ENCODE peak calls at places on chromosomes 5 and 9, in six cellular contexts. M is CD8-positive, alpha-beta T cell; W is mammary epithelial cell; X is DND-41; H is kidney; J is pancreas. D is an unnamed sample.

GRCh38 chr5:35247645-35248034 is 17.4 kb upstream of the PRLR start:
- DNase-seq in M (no peak), W (peak), H (no peak), J (no peak), X (no peak), D (no peak)

GRCh38 chr9:110807956-110808598 is 139.5 kb downstream of the MUSK start:
- DNase-seq in M (no peak), X (no peak), W (no peak), J (no peak), H (no peak), D (no peak)

GRCh38 chr5:1169608-1170115 is 31.7 kb upstream of the SLC6A19 start:
- DNase-seq in J (no peak), M (no peak), X (no peak), W (no peak), H (peak), D (no peak)

GRCh38 chr5:154740483-154740882 is 14.7 kb upstream of the LARP1 start:
- DNase-seq in H (no peak), X (no peak), W (no peak), J (no peak), M (no peak), D (peak)

GRCh38 chr5:104062495-104063377 is 500.1 kb upstream of the NUDT12 start:
- DNase-seq in X (no peak), H (no peak), W (peak), J (no peak), M (no peak), D (no peak)

GRCh38 chr5:176189857-176190256 is 48.4 kb upstream of the SIMC1 start:
- DNase-seq in M (no peak), J (no peak), X (no peak), H (no peak), W (no peak), D (no peak)

GRCh38 chr5:72408602-72409001 is 88.4 kb downstream of the PTCD2 start:
- DNase-seq in J (no peak), H (no peak), W (no peak), M (no peak), X (no peak), D (no peak)

GRCh38 chr5:135454946-135455345 is 2.8 kb upstream of the TIFAB start:
- DNase-seq in M (no peak), J (no peak), H (peak), W (no peak), X (no peak), D (no peak)

GRCh38 chr9:72788966-72789365 is 163.9 kb downstream of the ALDH1A1 start:
- DNase-seq in M (no peak), J (no peak), H (no peak), W (no peak), X (no peak), D (no peak)

GRCh38 chr9:76092572-76092971 is 202.1 kb downstream of the PCSK5 start:
- DNase-seq in X (no peak), J (no peak), M (no peak), H (no peak), W (no peak), D (no peak)

GRCh38 chr9:99433555-99433954 is 211.5 kb downstream of the SEC61B start:
- DNase-seq in X (peak), H (peak), M (peak), W (peak), J (no peak), D (no peak)

GRCh38 chr9:34145165-34145564 is 18.7 kb upstream of the DCAF12 start:
- DNase-seq in H (no peak), J (no peak), M (no peak), W (no peak), X (no peak), D (no peak)

GRCh38 chr9:123866497-123866896 is 63.4 kb downstream of the DENND1A start:
- DNase-seq in M (no peak), W (no peak), H (no peak), J (no peak), X (no peak), D (no peak)

GRCh38 chr5:137344723-137345322 is 154.3 kb downstream of the SPOCK1 start:
- DNase-seq in M (no peak), W (peak), X (peak), J (no peak), H (no peak), D (peak)

GRCh38 chr5:131545856-131546255 is 89.2 kb downstream of the RAPGEF6 start:
- DNase-seq in W (peak), H (no peak), J (no peak), X (no peak), M (no peak), D (no peak)

GRCh38 chr9:75108571-75108970 is 20.3 kb downstream of the OSTF1 start:
- DNase-seq in W (no peak), M (no peak), H (peak), J (no peak), X (no peak), D (no peak)

GRCh38 chr5:6373081-6373846 is 5.1 kb downstream of the MED10 start:
- DNase-seq in W (no peak), J (no peak), M (no peak), X (no peak), H (no peak), D (no peak)

GRCh38 chr5:1056611-1057484 is 48.2 kb downstream of the NKD2 start:
- DNase-seq in M (no peak), J (no peak), H (peak), W (no peak), X (no peak), D (no peak)

GRCh38 chr5:171842006-171842776 is 56.6 kb downstream of the SMIM23 start:
- DNase-seq in M (no peak), W (no peak), H (no peak), X (no peak), J (no peak), D (no peak)

GRCh38 chr9:1231998-1232919 is 182.1 kb downstream of the DMRT2 start:
- DNase-seq in W (peak), M (no peak), X (no peak), H (peak), J (no peak), D (peak)

GRCh38 chr5:88722546-88722945 is 160.4 kb downstream of the MEF2C start:
- DNase-seq in H (no peak), M (no peak), J (no peak), X (no peak), W (no peak), D (no peak)

GRCh38 chr9:108272350-108272899 is 583.4 kb downstream of the ACTL7B start:
- DNase-seq in W (peak), J (peak), M (no peak), X (no peak), H (peak), D (peak)

GRCh38 chr5:173287086-173287485 is 41.1 kb downstream of the STC2 start:
- DNase-seq in H (peak), M (no peak), W (no peak), J (no peak), X (no peak), D (no peak)

GRCh38 chr5:23330726-23331125 is 176.7 kb upstream of the PRDM9 start:
- DNase-seq in W (peak), M (no peak), X (no peak), H (no peak), J (no peak), D (no peak)

GRCh38 chr9:114546851-114547250 is 40.7 kb upstream of the ATP6V1G1 start:
- DNase-seq in M (no peak), H (no peak), J (no peak), X (no peak), W (no peak), D (no peak)

GRCh38 chr5:31981361-31981955 is 192.7 kb downstream of the GOLPH3 start:
- DNase-seq in W (no peak), H (no peak), J (no peak), X (no peak), M (no peak), D (no peak)

GRCh38 chr5:171848487-171848886 is 62.9 kb downstream of the SMIM23 start:
- DNase-seq in M (peak), H (no peak), J (no peak), W (no peak), X (no peak), D (no peak)

GRCh38 chr5:170226661-170227060 is 6.1 kb upstream of the C5orf58 start:
- DNase-seq in J (no peak), H (no peak), M (no peak), X (no peak), W (no peak), D (no peak)

GRCh38 chr5:170226138-170226435 is 6.7 kb upstream of the C5orf58 start:
- DNase-seq in J (no peak), W (no peak), X (no peak), H (no peak), M (no peak), D (no peak)

GRCh38 chr5:170223349-170223748 is 9.4 kb upstream of the C5orf58 start:
- DNase-seq in W (no peak), J (no peak), X (no peak), H (no peak), M (no peak), D (no peak)

GRCh38 chr5:170223906-170224305 is 8.9 kb upstream of the C5orf58 start:
- DNase-seq in H (no peak), W (peak), J (no peak), M (no peak), X (no peak), D (no peak)

DNA sequence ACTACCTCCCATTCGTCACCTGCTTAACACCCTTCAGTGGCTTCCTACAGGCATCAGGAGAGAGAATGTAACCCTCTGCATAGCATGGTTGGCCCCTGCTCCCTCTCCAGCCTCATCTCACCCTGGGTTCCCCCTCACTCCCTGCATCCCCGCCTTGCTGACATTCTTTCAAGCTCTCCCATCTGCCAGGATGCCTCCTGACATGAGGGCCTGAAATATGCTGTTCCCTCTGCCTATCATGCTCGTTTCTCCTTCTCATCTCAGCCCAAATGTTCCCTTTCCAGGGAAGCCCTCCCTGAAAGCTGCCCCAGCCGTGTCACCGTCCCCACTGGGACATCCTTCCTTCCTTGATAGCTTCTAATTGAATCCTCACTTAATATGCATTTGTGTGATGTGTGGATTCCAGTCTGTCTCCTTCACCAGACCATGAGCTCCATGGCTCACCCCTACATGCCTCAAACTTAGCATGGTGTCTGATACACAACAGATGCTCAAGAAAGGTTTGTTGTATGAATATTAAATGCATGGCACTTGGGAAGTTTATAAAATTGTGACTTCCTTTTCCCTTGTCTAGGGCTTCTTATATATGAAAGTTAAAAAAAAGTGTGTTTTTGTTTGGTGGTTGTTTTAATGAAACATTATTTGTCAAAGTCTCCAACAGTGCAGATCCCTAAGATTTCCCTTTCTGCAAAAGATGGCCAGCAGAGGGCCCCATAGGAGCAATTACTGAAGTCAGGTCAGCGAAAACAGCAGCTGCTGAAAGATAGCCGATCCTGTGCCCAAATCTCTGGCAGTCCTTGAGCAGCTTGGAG is 7.3 kb upstream of the C5orf58 start:
- DNase-seq in J (peak), M (peak), W (peak), H (peak), X (peak), D (no peak)
- TF ChIP-seq CTCF in J (peak), M (peak), W (peak), H (peak), X (peak), D (peak)

GRCh38 chr5:134133213-134133994 is 18.9 kb downstream of the TCF7 start:
- DNase-seq in M (peak), X (no peak), J (peak), H (peak), W (no peak), D (no peak)
- H3K27ac ChIP-seq in M (peak), X (peak), J (no peak), H (no peak), W (no peak), D (no peak)

GRCh38 chr5:140549237-140550144 is 2.0 kb downstream of the EIF4EBP3 start:
- DNase-seq in H (no peak), M (no peak), W (no peak), J (no peak), X (peak), D (no peak)

GRCh38 chr5:140548300-140548688 is 832 bp downstream of the EIF4EBP3 start:
- DNase-seq in J (no peak), H (no peak), M (no peak), W (no peak), X (no peak), D (no peak)

GRCh38 chr5:140548791-140549190 is 1.3 kb downstream of the EIF4EBP3 start:
- DNase-seq in H (no peak), W (no peak), X (no peak), J (no peak), M (no peak), D (no peak)

GRCh38 chr5:140546851-140547507 is 483 bp upstream of the EIF4EBP3 start:
- DNase-seq in M (no peak), W (no peak), X (no peak), J (no peak), H (no peak), D (no peak)

GRCh38 chr5:140547508-140548299 is at the start of gene EIF4EBP3:
- DNase-seq in H (peak), M (peak), W (peak), J (peak), X (peak), D (peak)
- TF ChIP-seq CTCF in H (peak), M (peak), W (peak), J (peak), X (peak), D (peak)

GRCh38 chr9:137482094-137482781 is 23.1 kb upstream of the NSMF start:
- DNase-seq in M (no peak), J (peak), W (peak), H (peak), X (no peak), D (peak)
- H3K27ac ChIP-seq in M (no peak), J (no peak), W (no peak), H (no peak), X (no peak), D (peak)

D was measured in AG04450.